ENCODE peak calls at places on chromosome 14, in four cellular contexts. N is transverse colon, B is endothelial cell of umbilical vein, D is heart right ventricle. Y is an unnamed sample.

GRCh38 chr14:70357557-70357956 is 1.9 kb downstream of the COX16 start:
- DNase-seq in N (no peak), B (no peak), D (no peak), Y (no peak)

GRCh38 chr14:72632727-72633126 is 261.2 kb downstream of the DPF3 start:
- DNase-seq in N (no peak), B (no peak), D (no peak), Y (no peak)

GRCh38 chr14:86481105-86481504 is 951.2 kb downstream of the FLRT2 start:
- DNase-seq in N (no peak), B (no peak), D (no peak), Y (no peak)

GRCh38 chr14:51697848-51698247 is 46.1 kb downstream of the FRMD6 start:
- DNase-seq in N (no peak), B (no peak), D (no peak), Y (no peak)

GRCh38 chr14:87013583-87013982 is 979.4 kb downstream of the GALC start:
- DNase-seq in N (no peak), B (no peak), D (no peak), Y (no peak)

GRCh38 chr14:68788275-68789001 is 4.4 kb downstream of the ZFP36L1 start:
- DNase-seq in N (no peak), B (peak; percentile 16), D (no peak), Y (no peak)

GRCh38 chr14:51562816-51563215 is 88.9 kb upstream of the FRMD6 start:
- DNase-seq in N (no peak), B (no peak), D (no peak), Y (no peak)

GRCh38 chr14:59918824-59919581 is 941 bp upstream of the LRRC9 start:
- DNase-seq in N (peak; percentile 12), B (peak; percentile 38), D (no peak), Y (no peak)

GRCh38 chr14:58072288-58073071 is 79.5 kb downstream of the ARMH4 start:
- DNase-seq in N (peak; percentile 41), B (peak; percentile 68), D (no peak), Y (peak; percentile 49)

GRCh38 chr14:90509403-90509802 is 112.6 kb downstream of the CALM1 start:
- DNase-seq in N (no peak), B (no peak), D (no peak), Y (no peak)

GRCh38 chr14:56115471-56115870 is 2.7 kb upstream of the PELI2 start:
- DNase-seq in N (no peak), B (no peak), D (no peak), Y (no peak)

GRCh38 chr14:103105580-103106168 is 11.1 kb downstream of the EXOC3L4 start:
- DNase-seq in N (peak; percentile 66), B (no peak), D (no peak), Y (no peak)
- TF ChIP-seq CTCF in N (no peak), B (no peak), D (no peak), Y (no peak)

GRCh38 chr14:49972199-49972671 is 79.4 kb downstream of the ARF6 start:
- DNase-seq in N (peak; percentile 67), B (peak; percentile 90), D (no peak), Y (no peak)
- H3K4me1 ChIP-seq in N (peaks cover 82% of the 10 kb centered on the region), B (peaks cover 56% of the 10 kb centered on the region), D (no peaks in the 10 kb centered on the region), Y (no peaks in the 10 kb centered on the region)

DNA sequence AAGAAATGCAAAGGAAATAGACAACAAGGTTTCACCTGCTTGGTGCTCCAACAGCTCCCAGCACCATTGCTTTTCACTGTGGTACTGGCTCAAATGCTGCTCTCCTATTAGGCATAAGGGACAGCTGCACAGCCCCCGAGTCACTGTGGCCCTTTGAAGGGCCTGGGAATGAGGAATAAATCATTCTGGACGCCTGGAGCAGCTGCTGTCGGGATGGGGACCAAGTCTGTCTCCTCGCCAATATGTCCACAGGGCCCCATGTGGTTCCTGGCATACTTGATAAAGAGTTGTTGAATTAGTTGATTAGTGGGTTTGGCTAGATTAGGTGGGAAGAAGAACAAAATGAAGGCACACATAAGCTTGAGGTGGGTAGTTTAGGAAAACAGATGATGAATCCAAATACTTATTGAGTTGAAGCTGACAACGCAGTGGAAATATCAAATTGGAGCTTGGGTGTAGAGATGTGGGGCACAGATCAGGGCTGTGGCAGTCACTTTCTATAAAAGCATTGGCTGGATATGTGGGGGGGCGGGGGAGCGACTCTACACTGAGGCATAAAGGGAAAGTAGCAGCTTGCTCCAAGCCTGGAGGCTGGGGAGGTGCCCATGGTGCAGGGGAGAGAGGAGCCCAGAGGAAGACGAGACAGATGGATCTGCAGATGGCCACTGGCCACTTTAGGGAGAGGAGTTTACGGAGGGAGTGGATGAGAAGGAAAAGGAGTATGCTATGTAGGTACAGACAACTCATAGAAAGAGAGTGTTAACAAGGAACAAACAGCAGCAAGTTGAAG is 13.3 kb upstream of the NGB start:
- DNase-seq in N (no peak), B (no peak), D (no peak), Y (no peak)
- H3K36me3 ChIP-seq in N (peaks cover 24% of the 10 kb centered on the region), B (peaks cover 15% of the 10 kb centered on the region), D (peaks cover 34% of the 10 kb centered on the region), Y (no peaks in the 10 kb centered on the region)

GRCh38 chr14:79090781-79091180 is 920.6 kb downstream of the NRXN3 start:
- DNase-seq in N (no peak), B (no peak), D (no peak), Y (no peak)

GRCh38 chr14:79093542-79093941 is 923.4 kb downstream of the NRXN3 start:
- DNase-seq in N (no peak), B (no peak), D (no peak), Y (no peak)

DNA sequence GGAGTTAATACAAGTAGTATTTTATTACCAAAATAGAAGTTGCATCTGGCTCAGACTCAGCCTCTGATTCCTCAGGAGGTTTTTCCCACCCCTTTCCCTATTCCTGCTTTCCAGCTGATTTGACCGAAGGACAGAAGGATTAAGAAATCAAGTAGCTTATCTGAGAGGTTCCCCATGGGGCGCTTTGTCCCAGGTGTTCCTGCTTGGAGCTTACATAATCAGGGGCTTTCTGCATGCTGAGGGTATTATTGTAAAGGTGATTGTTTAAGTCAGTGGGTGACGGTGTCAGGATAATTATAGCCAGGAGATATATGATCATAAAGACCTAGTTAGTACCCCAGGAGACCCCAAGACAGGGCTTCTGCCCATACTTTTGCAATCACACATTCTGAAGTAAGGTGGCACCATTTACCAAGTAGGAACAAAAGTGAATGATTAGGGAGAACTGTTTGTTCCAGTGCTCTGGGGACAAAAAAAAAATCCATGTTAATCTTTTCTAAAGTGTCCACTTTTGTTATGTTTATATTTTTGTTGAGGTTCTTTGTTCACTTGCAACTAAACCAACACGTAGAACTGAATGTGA is 921.3 kb downstream of the NRXN3 start:
- DNase-seq in N (no peak), B (no peak), D (no peak), Y (no peak)
- TF ChIP-seq CTCF in N (no peak), B (no peak), D (no peak), Y (no peak)

DNA sequence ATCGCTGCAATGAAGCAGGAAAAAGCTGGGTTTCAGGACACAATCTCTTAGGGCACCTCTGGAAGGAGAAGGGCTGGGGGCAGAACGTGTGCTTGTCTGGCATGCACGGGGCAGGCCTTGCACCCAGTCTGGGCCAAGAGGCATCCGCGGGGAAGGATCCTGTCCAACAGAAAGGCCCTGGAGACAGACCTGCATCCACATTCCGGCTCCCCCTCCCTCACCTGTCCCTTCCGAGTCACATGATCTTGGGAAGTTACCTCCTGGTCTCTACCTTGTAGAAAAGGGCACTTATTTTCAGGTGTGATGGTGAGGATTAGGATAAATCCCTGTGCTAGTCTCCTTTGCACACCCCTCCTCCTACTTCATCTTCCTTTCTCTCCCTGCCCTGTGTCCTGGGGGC is 25.4 kb downstream of the CLMN start:
- DNase-seq in N (no peak), B (no peak), D (no peak), Y (no peak)
- H3K4me1 ChIP-seq in N (peaks cover 43% of the 10 kb centered on the region), B (peaks cover 13% of the 10 kb centered on the region), D (peaks cover 19% of the 10 kb centered on the region), Y (no peaks in the 10 kb centered on the region)

GRCh38 chr14:21072102-21072501 is 2.0 kb downstream of the ARHGEF40 start:
- DNase-seq in N (no peak), B (no peak), D (no peak), Y (no peak)

GRCh38 chr14:21075719-21076437 is 5.8 kb downstream of the ARHGEF40 start:
- DNase-seq in N (no peak), B (no peak), D (no peak), Y (no peak)

GRCh38 chr14:21072781-21073339 is 2.8 kb downstream of the ARHGEF40 start:
- DNase-seq in N (peak; percentile 68), B (no peak), D (no peak), Y (no peak)

GRCh38 chr14:21073921-21074320 is 3.8 kb downstream of the ARHGEF40 start:
- DNase-seq in N (no peak), B (no peak), D (no peak), Y (no peak)

GRCh38 chr14:21074398-21075272 is 4.5 kb downstream of the ARHGEF40 start:
- DNase-seq in N (no peak), B (no peak), D (no peak), Y (no peak)
- H3K36me3 ChIP-seq in N (peaks cover 21% of the 10 kb centered on the region), B (no peaks in the 10 kb centered on the region), D (peaks cover 45% of the 10 kb centered on the region), Y (no peaks in the 10 kb centered on the region)

DNA sequence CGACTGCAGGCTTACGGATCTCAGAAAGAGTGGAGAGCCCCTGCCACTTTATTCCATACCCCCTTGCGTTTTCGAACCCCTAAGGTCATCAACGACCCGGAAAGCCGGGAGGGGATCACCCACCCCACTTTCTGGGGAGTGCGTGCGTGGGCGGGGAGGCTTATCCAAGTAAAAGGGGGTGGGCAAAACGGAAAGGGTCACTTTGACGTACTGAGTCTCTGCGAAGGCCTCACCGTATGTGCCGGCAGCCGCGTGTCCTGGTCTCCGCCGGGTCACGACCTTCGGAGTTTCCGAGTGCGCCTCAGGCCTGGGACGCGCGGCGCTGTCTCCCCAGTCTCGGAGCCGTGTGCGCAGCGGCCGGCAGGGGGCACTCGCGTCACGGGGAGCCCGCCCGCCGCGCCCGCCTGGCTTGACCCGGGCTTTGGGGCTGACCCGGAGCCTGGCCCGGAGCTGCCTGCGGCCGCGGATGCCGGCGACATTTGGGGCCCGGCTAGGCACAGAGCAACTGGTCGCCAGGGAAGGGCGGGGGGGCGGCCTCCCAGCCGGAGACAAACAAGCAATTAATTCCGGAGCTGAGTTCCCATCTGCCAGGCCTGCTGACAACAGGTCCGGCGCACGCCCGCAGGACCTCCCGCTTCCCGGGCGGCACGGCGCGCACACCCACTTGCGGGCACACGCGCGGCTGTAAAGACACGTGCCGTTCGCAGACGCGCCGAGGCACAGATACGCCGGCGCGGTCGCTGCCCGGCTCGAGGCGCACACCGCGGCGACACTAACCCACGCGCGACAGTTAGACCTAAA is 890 bp upstream of the KIF26A start:
- DNase-seq in N (peak; percentile 73), B (peak; percentile 51), D (peak; percentile 80), Y (peak; percentile 40)
- TF ChIP-seq CTCF in N (peak; percentile 59), B (peak; percentile 79), D (peak; percentile 92), Y (peak; percentile 89)

GRCh38 chr14:63474844-63475243 is 68.3 kb downstream of the PPP2R5E start:
- DNase-seq in N (no peak), B (no peak), D (no peak), Y (no peak)

GRCh38 chr14:63467440-63468072 is 75.6 kb downstream of the PPP2R5E start:
- DNase-seq in N (no peak), B (no peak), D (no peak), Y (no peak)

GRCh38 chr14:63468273-63468672 is 74.9 kb downstream of the PPP2R5E start:
- DNase-seq in N (no peak), B (no peak), D (no peak), Y (no peak)

GRCh38 chr14:63473194-63473788 is 69.9 kb downstream of the PPP2R5E start:
- DNase-seq in N (no peak), B (peak; percentile 52), D (no peak), Y (no peak)

GRCh38 chr14:63470877-63471565 is 72.2 kb downstream of the PPP2R5E start:
- DNase-seq in N (no peak), B (peak; percentile 76), D (no peak), Y (no peak)
- H3K4me1 ChIP-seq in N (peaks cover 74% of the 10 kb centered on the region), B (peaks cover 16% of the 10 kb centered on the region), D (no peaks in the 10 kb centered on the region), Y (no peaks in the 10 kb centered on the region)

Y was measured in uterus.